ENCODE peak calls at places on chromosomes 13 and 19, in ten cellular contexts. Y is CD8-positive, alpha-beta memory T cell; C is neural progenitor cell; Z is IMR-90; F is cardiac muscle cell; S is GM12878; B is SK-N-SH; W is right lobe of liver; M is CD4-positive, CD25-positive, alpha-beta regulatory T cell; O is A673. P is an unnamed sample. For H3K27me3, the result is how much of the 10 kb centered on the place peaks cover.

GRCh38 chr19:10885241-10886169 is 14.2 kb downstream of the CARM1 start:
- DNase-seq in F (no peak), M (no peak), W (no peak), Y (no peak), B (no peak), Z (no peak), O (peak), C (peak), S (no peak), P (no peak)

GRCh38 chr13:38697628-38698333 is 10.9 kb downstream of the FREM2 start:
- DNase-seq in Y (no peak), O (peak), W (no peak), B (no peak), M (no peak), F (peak), Z (no peak), C (peak), S (no peak), P (no peak)

GRCh38 chr19:50199254-50199545 is 4.2 kb upstream of the MYH14 start:
- DNase-seq in Y (no peak), W (no peak), O (no peak), B (no peak), C (no peak), F (no peak), S (no peak), Z (no peak), M (no peak), P (no peak)

GRCh38 chr13:36475468-36475867 is 43.2 kb downstream of the CCNA1 start:
- DNase-seq in Z (no peak), S (no peak), C (peak), Y (no peak), B (peak), F (no peak), O (peak), W (no peak), M (no peak), P (no peak)

GRCh38 chr19:18833849-18834643 is 2.3 kb downstream of the UPF1 start:
- DNase-seq in S (no peak), M (no peak), B (no peak), Y (no peak), W (peak), O (no peak), C (peak), Z (no peak), F (no peak), P (no peak)

GRCh38 chr19:12783849-12784393 is 7.4 kb upstream of the JUNB start:
- DNase-seq in O (no peak), W (peak), Y (no peak), Z (no peak), B (no peak), M (no peak), C (no peak), F (no peak), S (no peak), P (peak)

GRCh38 chr19:37197768-37198167 is 12.6 kb downstream of the ZNF585B start:
- DNase-seq in B (no peak), Y (no peak), W (no peak), M (no peak), S (no peak), Z (no peak), C (no peak), O (no peak), F (no peak), P (no peak)

GRCh38 chr13:99265162-99265822 is 7.1 kb upstream of the GPR18 start:
- DNase-seq in Z (no peak), S (no peak), C (no peak), F (no peak), M (no peak), Y (no peak), W (no peak), O (no peak), B (no peak), P (no peak)

GRCh38 chr19:29610574-29611271 is 4.6 kb downstream of the POP4 start:
- DNase-seq in O (peak), F (peak), Z (peak), M (peak), Y (peak), C (peak), B (peak), W (peak), S (peak), P (peak)
- H3K27ac ChIP-seq in O (no peak), F (no peak), Z (no peak), M (peak), Y (no peak), C (no peak), B (no peak), W (no peak), S (no peak), P (no peak)

GRCh38 chr19:30131722-30132291 is 189.8 kb downstream of the URI1 start:
- DNase-seq in F (no peak), Z (no peak), B (no peak), O (no peak), C (no peak), W (no peak), Y (no peak), S (no peak), M (no peak), P (peak)
- H3K27me3 ChIP-seq in F (under half), Z (under half), B (under half), O (under half), C (under half), W (under half), Y (under half), S (under half), M (under half), P (under half)

DNA sequence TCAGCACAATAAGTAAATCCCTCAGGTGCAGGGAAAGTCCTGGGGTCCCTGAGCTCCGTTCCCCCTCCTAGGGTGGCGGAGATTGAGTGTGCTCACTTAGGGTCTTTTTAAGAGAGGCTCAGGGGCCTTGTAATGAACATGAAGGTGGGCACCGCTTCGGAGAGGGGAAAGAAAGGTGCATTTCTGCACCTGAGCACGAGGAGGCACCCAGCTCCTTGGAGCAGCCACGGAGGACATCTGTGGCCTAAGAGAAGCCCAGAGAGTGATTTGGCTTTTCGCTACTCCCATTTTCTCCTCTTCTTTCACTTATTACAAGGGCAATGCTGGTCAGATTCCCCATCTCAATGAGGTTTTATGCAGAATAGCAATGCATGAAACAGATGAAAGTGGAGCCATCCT is 86.7 kb upstream of the RAP2A start:
- DNase-seq in M (no peak), S (no peak), W (no peak), C (no peak), B (no peak), F (no peak), O (no peak), Y (no peak), Z (no peak), P (no peak)
- H3K27ac ChIP-seq in M (no peak), S (no peak), W (peak), C (no peak), B (no peak), F (no peak), O (no peak), Y (no peak), Z (no peak), P (no peak)

GRCh38 chr13:49436890-49437289 is 7.0 kb downstream of the CAB39L start:
- DNase-seq in Z (peak), F (peak), M (no peak), Y (no peak), B (no peak), W (no peak), S (no peak), C (no peak), O (no peak), P (no peak)
- H3K27me3 ChIP-seq in Z (under half), F (under half), M (under half), Y (under half), B (under half), W (under half), S (under half), C (under half), O (under half), P (under half)

GRCh38 chr13:107028751-107029150 is 460.8 kb upstream of the ARGLU1 start:
- DNase-seq in S (no peak), M (no peak), O (no peak), C (no peak), F (no peak), W (no peak), B (no peak), Y (no peak), Z (no peak), P (no peak)
- H3K27ac ChIP-seq in S (no peak), M (no peak), O (no peak), C (no peak), F (no peak), W (no peak), B (no peak), Y (no peak), Z (no peak), P (no peak)

DNA sequence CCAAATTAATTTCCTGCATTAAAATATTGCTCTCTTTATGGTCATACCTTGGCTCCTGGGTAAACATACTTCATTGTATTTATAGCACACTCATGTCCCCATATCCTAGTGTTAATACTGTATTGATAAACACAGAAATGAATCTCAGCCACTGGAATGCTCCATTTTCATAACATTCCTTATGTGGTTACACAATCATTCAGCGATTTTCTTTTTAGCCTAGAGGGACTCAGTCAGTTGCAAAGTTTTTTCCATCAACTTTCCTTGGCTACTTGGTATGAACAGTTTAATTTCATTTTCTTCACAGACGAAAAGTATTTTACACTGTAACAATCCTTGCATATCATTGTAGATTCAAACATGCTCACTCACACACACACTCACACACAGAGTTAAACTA is 471.5 kb downstream of the FGF14 start:
- DNase-seq in Y (no peak), B (no peak), O (no peak), C (no peak), W (no peak), F (no peak), M (no peak), Z (peak), S (no peak), P (no peak)
- H3K27me3 ChIP-seq in Y (under half), B (under half), O (under half), C (under half), W (under half), F (under half), M (under half), Z (under half), S (under half), P (under half)